ENCODE peak calls at places on chromosomes 13 and 19, in seven cellular contexts. R is activated CD4-positive, CD25-positive, alpha-beta regulatory T cell; G is NCI-H1417 treated with DMSO at 0.1 percent for 48 hours; U is stimulated activated CD4-positive, alpha-beta T cell treated with anti-CD3 and anti-CD28 coated beads, Interleukin-1b, Interleukin-23, amount 100 ng/mL, for 1 hour; T is B cell; D is Karpas-422; O is GM04503. B is an unnamed sample.

GRCh38 chr19:43934055-43934984 is 762 bp downstream of the ZNF45 start:
- DNase-seq in R (no peak), G (no peak), T (no peak), O (no peak), U (no peak), D (no peak), B (no peak)

GRCh38 chr13:100035936-100036335 is 53.0 kb upstream of the PCCA start:
- DNase-seq in U (no peak), D (no peak), R (no peak), G (no peak), T (no peak), O (no peak), B (no peak)

GRCh38 chr19:4979211-4979807 is 10.4 kb downstream of the KDM4B start:
- DNase-seq in T (no peak), D (no peak), R (no peak), U (no peak), O (no peak), G (no peak), B (no peak)

GRCh38 chr19:4059931-4060620 is 6.6 kb downstream of the ZBTB7A start:
- DNase-seq in U (no peak), D (peak), R (no peak), G (no peak), T (peak), O (no peak), B (no peak)

GRCh38 chr13:101661839-101662238 is 209.4 kb downstream of the ITGBL1 start:
- DNase-seq in O (no peak), G (no peak), D (no peak), R (no peak), U (no peak), T (no peak), B (no peak)

GRCh38 chr19:52725528-52725961 is 9.3 kb downstream of the ZNF611 start:
- DNase-seq in G (no peak), D (no peak), U (no peak), T (no peak), R (no peak), O (no peak), B (no peak)

GRCh38 chr19:19662866-19663291 is 597 bp downstream of the ATP13A1 start:
- DNase-seq in G (no peak), T (no peak), O (no peak), D (peak), U (no peak), R (no peak), B (peak)

GRCh38 chr13:99380921-99381645 is 73.9 kb upstream of the GPR183 start:
- DNase-seq in T (no peak), U (no peak), G (no peak), D (no peak), R (peak), O (no peak), B (no peak)

GRCh38 chr13:46640843-46641242 is 87.9 kb downstream of the LRCH1 start:
- DNase-seq in U (no peak), O (no peak), D (no peak), G (no peak), T (no peak), R (no peak), B (no peak)

GRCh38 chr19:4379383-4380253 is 20.7 kb downstream of the SH3GL1 start:
- DNase-seq in O (no peak), R (no peak), U (no peak), D (peak), T (peak), G (no peak), B (peak)

GRCh38 chr19:5002143-5002542 is 33.2 kb downstream of the KDM4B start:
- DNase-seq in T (no peak), O (no peak), U (no peak), R (no peak), D (no peak), G (no peak), B (no peak)